ENCODE peak calls at places on chromosomes 3 and 15, in ten cellular contexts. A is T-helper 22 cell; Q is ELR; E is Kasumi-1; F is NCI-H1694; P is vagina; H is fibroblast of mammary gland; B is activated gamma-delta T cell treated with anti-CD3 and anti-CD28 coated beads, Interleukin-2, amount 50 U/mL, for 16 hours; U is natural killer cell; R is colonic mucosa. Y is an unnamed sample.

GRCh38 chr3:145939431-145939830 is 221.6 kb downstream of the PLOD2 start:
- DNase-seq in R (no peak), U (no peak), E (no peak), H (no peak), A (no peak), P (no peak), Q (no peak), F (no peak), B (no peak), Y (no peak)

GRCh38 chr3:40608091-40608490 is 83.3 kb downstream of the ZNF621 start:
- DNase-seq in H (no peak), R (no peak), B (no peak), F (no peak), A (no peak), U (no peak), E (no peak), Q (no peak), P (no peak), Y (no peak)

GRCh38 chr3:14552717-14553116 is 12.6 kb upstream of the GRIP2 start:
- DNase-seq in Q (no peak), F (no peak), R (no peak), E (no peak), U (no peak), H (no peak), B (no peak), A (no peak), P (no peak), Y (no peak)

GRCh38 chr3:32646761-32647160 is 38.2 kb upstream of the CNOT10 start:
- DNase-seq in R (no peak), U (no peak), H (peak; percentile 3), F (no peak), Q (no peak), E (no peak), B (no peak), P (no peak), A (no peak), Y (no peak)

GRCh38 chr3:27657871-27658270 is 64.3 kb downstream of the EOMES start:
- DNase-seq in A (no peak), U (no peak), P (no peak), H (no peak), B (no peak), F (no peak), Q (peak; percentile 62), E (no peak), R (no peak), Y (no peak)

GRCh38 chr3:154018100-154018696 is 103.0 kb upstream of the ARHGEF26 start:
- DNase-seq in A (no peak), H (peak; percentile 22), E (peak; percentile 41), B (no peak), U (no peak), P (no peak), F (no peak), Q (peak; percentile 56), R (peak; percentile 27), Y (no peak)

GRCh38 chr3:3605181-3605580 is 194.1 kb upstream of the LRRN1 start:
- DNase-seq in E (no peak), A (no peak), Q (no peak), R (no peak), B (no peak), U (no peak), H (no peak), P (no peak), F (no peak), Y (no peak)

GRCh38 chr15:39181901-39182300 is 399.0 kb upstream of the THBS1 start:
- DNase-seq in R (no peak), U (no peak), F (no peak), Q (no peak), H (peak; percentile 70), B (no peak), A (no peak), P (no peak), E (no peak), Y (no peak)

GRCh38 chr15:77749998-77750540 is 117.4 kb upstream of the LINGO1 start:
- DNase-seq in H (no peak), F (no peak), R (no peak), B (no peak), P (no peak), Q (no peak), E (no peak), A (no peak), U (no peak), Y (no peak)

GRCh38 chr3:43338295-43338694 is 52.0 kb downstream of the SNRK start:
- DNase-seq in A (no peak), P (no peak), E (no peak), B (no peak), R (no peak), H (no peak), U (no peak), F (no peak), Q (no peak), Y (no peak)

GRCh38 chr3:129705274-129705673 is 98.8 kb upstream of the PLXND1 start:
- DNase-seq in F (no peak), Q (no peak), U (no peak), B (no peak), R (no peak), E (no peak), H (no peak), P (no peak), A (no peak), Y (no peak)

GRCh38 chr3:77320514-77320913 is 280.6 kb downstream of the ROBO2 start:
- DNase-seq in P (no peak), E (peak; percentile 73), H (peak; percentile 48), R (no peak), F (no peak), U (no peak), B (no peak), A (no peak), Q (peak; percentile 54), Y (no peak)

GRCh38 chr15:30859091-30859874 is 44.4 kb upstream of the FAN1 start:
- DNase-seq in A (no peak), E (no peak), Q (peak; percentile 40), B (no peak), R (no peak), P (no peak), U (no peak), F (no peak), H (peak; percentile 33), Y (no peak)